ENCODE peak calls at places on chromosomes 7 and 10, in four cellular contexts. B is K562, Q is GM12878, A is H1. N is an unnamed sample.

GRCh38 chr10:27513451-27514191 is 9.5 kb downstream of the RAB18 start:
- DNase-seq in Q (no peak), B (no peak), A (no peak), N (no peak)

GRCh38 chr7:91169819-91170218 is 94.4 kb upstream of the FZD1 start:
- DNase-seq in B (no peak), A (no peak), Q (no peak), N (peak; percentile 17)

GRCh38 chr10:99394761-99395386 is 35.5 kb downstream of the GOT1 start:
- DNase-seq in Q (no peak), A (no peak), B (no peak), N (no peak)

GRCh38 chr7:44769381-44770209 is 20.9 kb downstream of the ZMIZ2 start:
- DNase-seq in A (no peak), Q (peak; percentile 80), B (no peak), N (no peak)

GRCh38 chr7:10977113-10977512 is 3.4 kb downstream of the PHF14 start:
- DNase-seq in A (no peak), Q (no peak), B (no peak), N (no peak)

GRCh38 chr7:82156938-82157337 is 286.6 kb downstream of the CACNA2D1 start:
- DNase-seq in Q (no peak), A (no peak), B (no peak), N (no peak)

GRCh38 chr7:20376796-20377195 is 46.1 kb downstream of the ITGB8 start:
- DNase-seq in B (no peak), Q (no peak), A (no peak), N (no peak)

GRCh38 chr7:114885836-114886235 is 36.1 kb upstream of the MDFIC start:
- DNase-seq in A (no peak), B (no peak), Q (no peak), N (no peak)

GRCh38 chr10:34049887-34050286 is 715.4 kb upstream of the NRP1 start:
- DNase-seq in A (no peak), B (no peak), Q (no peak), N (no peak)

GRCh38 chr7:41097501-41097900 is 605.4 kb downstream of the INHBA start:
- DNase-seq in Q (no peak), A (no peak), B (no peak), N (no peak)

GRCh38 chr10:71085689-71086438 is 126.5 kb upstream of the UNC5B start:
- DNase-seq in B (no peak), A (peak; percentile 44), Q (no peak), N (no peak)

GRCh38 chr7:158274996-158275395 is 312.6 kb downstream of the PTPRN2 start:
- DNase-seq in Q (no peak), A (no peak), B (no peak), N (no peak)

GRCh38 chr7:110921478-110922210 is 169.3 kb upstream of the LRRN3 start:
- DNase-seq in A (no peak), B (no peak), Q (no peak), N (no peak)

GRCh38 chr10:91349381-91349780 is 60.8 kb upstream of the HECTD2 start:
- DNase-seq in A (no peak), B (no peak), Q (no peak), N (no peak)

GRCh38 chr10:33900591-33900990 is 566.1 kb upstream of the NRP1 start:
- DNase-seq in Q (no peak), B (no peak), A (no peak), N (no peak)

GRCh38 chr7:74454059-74454947 is 597 bp downstream of the GTF2IRD1 start:
- DNase-seq in B (peak; percentile 15), A (peak; percentile 71), Q (no peak), N (peak; percentile 89)

GRCh38 chr7:43467846-43468245 is 115.1 kb upstream of the STK17A start:
- DNase-seq in B (no peak), Q (no peak), A (peak; percentile 27), N (no peak)

GRCh38 chr7:1458676-1459511 is at the start of gene MICALL2:
- DNase-seq in B (peak; percentile 86), A (no peak), Q (no peak), N (peak; percentile 87)

GRCh38 chr7:158631574-158632195 is 44.1 kb upstream of the PTPRN2 start:
- DNase-seq in B (no peak), A (no peak), Q (no peak), N (no peak)

GRCh38 chr10:61125560-61126250 is 181.7 kb upstream of the RHOBTB1 start:
- DNase-seq in B (no peak), A (no peak), Q (no peak), N (no peak)

GRCh38 chr10:111879964-111880363 is 303.6 kb downstream of the GPAM start:
- DNase-seq in B (no peak), Q (no peak), A (no peak), N (no peak)

DNA sequence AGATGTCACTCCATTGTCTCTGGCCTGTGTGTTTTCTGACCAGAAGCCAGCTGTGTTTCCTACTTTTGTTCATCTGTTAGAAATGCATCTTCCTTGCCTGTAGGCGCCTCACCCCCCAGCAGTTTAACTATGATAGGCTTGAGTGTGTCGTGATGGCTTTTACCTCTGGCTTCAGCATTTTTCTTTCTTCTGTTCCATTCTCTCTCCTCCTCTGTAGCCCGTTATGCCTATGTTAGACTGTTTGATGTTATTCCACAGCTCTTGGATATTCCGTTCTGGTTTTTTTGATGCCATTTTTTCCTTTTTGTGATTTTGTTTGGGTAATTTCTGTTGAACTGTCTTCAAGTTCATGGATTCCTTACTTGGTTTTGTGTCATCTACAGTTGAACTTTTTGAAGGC is 17.9 kb downstream of the MMP21 start:
- DNase-seq in B (no peak), Q (no peak), A (no peak), N (no peak)
- TF ChIP-seq USF2 in B (no peak), Q (no peak), A (no peak), N (no peak)

DNA sequence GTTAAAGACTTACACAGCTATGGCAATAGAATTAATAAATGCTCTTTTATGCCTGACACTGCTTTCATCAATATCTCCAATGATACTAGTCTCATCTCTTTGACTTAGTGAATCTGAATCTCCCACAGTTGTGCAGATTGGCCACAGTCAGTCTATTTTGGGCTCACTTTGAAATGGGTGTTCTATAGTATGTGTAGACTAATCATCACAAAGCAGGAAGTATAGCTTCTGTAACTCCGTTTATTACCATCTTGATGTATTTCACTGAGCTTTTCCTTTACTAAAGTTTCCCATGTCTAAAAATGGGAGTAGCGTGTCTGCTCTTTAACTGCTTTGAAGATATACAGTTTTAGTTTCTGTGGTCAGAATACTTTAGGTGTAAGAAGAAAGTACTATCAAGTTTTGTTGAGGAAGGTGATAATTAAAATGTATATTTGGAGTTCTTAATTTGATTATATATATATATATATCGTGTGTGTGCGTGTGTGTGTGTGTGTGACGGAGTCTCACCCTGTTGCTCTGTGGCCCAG is 70.1 kb downstream of the ST7 start:
- DNase-seq in B (no peak), Q (no peak), A (no peak), N (no peak)
- H3K4me2 ChIP-seq in B (no peak overlapping the region), Q (peak overlapping the region; percentile 72), A (no peak overlapping the region), N (no peak overlapping the region)

GRCh38 chr7:25294624-25295023 is 66.3 kb upstream of the NPVF start:
- DNase-seq in A (no peak), Q (no peak), B (no peak), N (no peak)
- TF ChIP-seq NRF1 in A (no peak), Q (no peak), B (no peak), N (no peak)

GRCh38 chr10:20627085-20627484 is 270.0 kb downstream of the NEBL start:
- DNase-seq in Q (no peak), B (no peak), A (no peak), N (no peak)

GRCh38 chr10:20624642-20625041 is 272.5 kb downstream of the NEBL start:
- DNase-seq in Q (no peak), A (no peak), B (no peak), N (no peak)

GRCh38 chr10:20623561-20623960 is 273.6 kb downstream of the NEBL start:
- DNase-seq in Q (no peak), A (no peak), B (no peak), N (no peak)

GRCh38 chr10:20625868-20626267 is 271.2 kb downstream of the NEBL start:
- DNase-seq in A (no peak), Q (no peak), B (no peak), N (no peak)

DNA sequence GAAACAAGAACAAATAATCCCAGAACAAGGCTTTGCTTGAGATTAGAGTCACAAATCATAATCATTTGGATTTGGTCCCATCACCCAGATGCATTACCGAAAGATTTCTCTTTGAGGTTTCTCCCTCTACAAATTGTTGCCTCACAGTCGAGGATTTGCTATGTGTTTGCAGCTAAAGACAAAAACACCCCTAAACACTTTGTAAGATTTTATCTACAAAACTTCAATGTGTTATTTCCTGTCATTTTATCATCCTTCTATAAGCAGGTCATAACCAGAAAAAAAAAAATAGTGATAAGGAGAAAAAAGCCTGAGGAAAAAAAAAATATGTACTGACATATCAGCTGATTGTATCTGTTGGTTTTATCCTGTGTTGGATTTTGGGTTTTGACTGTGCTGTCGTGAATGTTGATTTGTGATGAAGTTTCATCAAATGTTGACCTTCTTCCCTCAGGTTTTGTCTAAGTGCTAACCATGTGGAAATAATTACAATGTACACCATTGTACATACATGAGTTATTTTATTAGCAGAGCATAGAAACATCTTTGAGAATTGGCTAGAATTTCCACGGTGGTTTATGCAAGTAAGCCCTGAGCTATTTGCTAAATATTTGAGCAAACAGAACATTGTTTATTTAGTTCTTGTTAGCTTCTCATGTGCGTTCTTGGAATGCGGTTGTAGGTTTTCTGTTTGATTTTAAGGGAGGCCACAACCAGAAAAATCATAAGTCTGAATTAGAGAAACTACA is 274.4 kb downstream of the NEBL start:
- DNase-seq in Q (no peak), A (no peak), B (no peak), N (no peak)
- TF ChIP-seq USF2 in Q (no peak), A (no peak), B (no peak), N (no peak)

GRCh38 chr10:55203319-55203718 is 402.3 kb upstream of the PCDH15 start:
- DNase-seq in A (no peak), B (no peak), Q (no peak), N (no peak)
- H3K4me2 ChIP-seq in A (no peak overlapping the region), B (no peak overlapping the region), Q (no peak overlapping the region), N (no peak overlapping the region)

GRCh38 chr10:46268076-46268881 is 18.5 kb upstream of the ANTXRL start:
- DNase-seq in Q (peak; percentile 25), B (no peak), A (no peak), N (no peak)
- TF ChIP-seq NRF1 in Q (no peak), B (no peak), A (no peak), N (no peak)

DNA sequence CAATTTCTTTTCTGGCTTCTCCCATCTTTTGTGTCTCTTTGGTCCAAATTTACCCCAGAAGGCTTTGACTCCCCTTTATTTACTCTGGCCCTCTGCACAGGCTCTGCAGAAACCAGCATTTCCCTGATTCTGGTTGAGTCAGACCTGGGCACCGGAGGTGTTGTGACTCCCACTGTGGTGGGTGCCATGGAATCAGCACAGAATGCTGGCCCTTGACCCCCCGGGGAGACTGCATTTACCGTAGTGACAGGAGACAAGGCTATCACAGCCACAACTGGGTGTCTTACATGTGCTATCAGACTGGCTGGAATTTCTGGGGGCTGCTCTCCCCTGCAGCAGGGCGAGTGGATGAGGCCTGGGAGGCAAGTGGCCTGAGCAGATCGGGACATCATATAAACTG is 37.6 kb downstream of the PLXDC2 start:
- DNase-seq in B (no peak), A (no peak), Q (no peak), N (peak; percentile 20)
- TF ChIP-seq USF2 in B (no peak), A (no peak), Q (no peak), N (no peak)